ENCODE peak calls at places on chromosomes 13 and 19, in eight cellular contexts. R is uterus; T is neural progenitor cell; L is IMR-90; G is HFF-Myc; D is HAP-1; X is CD8-positive, alpha-beta memory T cell; P is HCT116. J is an unnamed sample.

GRCh38 chr19:47492571-47493377 is 8.8 kb upstream of the KPTN start:
- DNase-seq in R (no peak), T (no peak), L (no peak), G (no peak), D (no peak), X (no peak), P (no peak), J (no peak)

GRCh38 chr13:102035969-102036368 is 365.9 kb downstream of the FGF14 start:
- DNase-seq in R (no peak), T (no peak), L (no peak), G (no peak), D (no peak), X (no peak), P (no peak), J (no peak)

GRCh38 chr19:280541-281007 is 10.6 kb downstream of the PLPP2 start:
- DNase-seq in R (no peak), T (peak; percentile 86), L (no peak), G (no peak), D (no peak), X (no peak), P (no peak), J (no peak)

GRCh38 chr13:46685006-46685730 is 111.8 kb downstream of the ESD start:
- DNase-seq in R (no peak), T (no peak), L (no peak), G (no peak), D (no peak), X (no peak), P (no peak), J (no peak)

GRCh38 chr13:72680353-72680752 is 47.1 kb downstream of the MZT1 start:
- DNase-seq in R (no peak), T (no peak), L (no peak), G (no peak), D (no peak), X (no peak), P (no peak), J (no peak)

GRCh38 chr19:47865166-47865565 is 6.1 kb downstream of the TPRX2 start:
- DNase-seq in R (no peak), T (no peak), L (no peak), G (no peak), D (no peak), X (no peak), P (no peak), J (no peak)

GRCh38 chr13:86554066-86554465 is 754.8 kb upstream of the SLITRK6 start:
- DNase-seq in R (no peak), T (no peak), L (no peak), G (no peak), D (no peak), X (no peak), P (no peak), J (no peak)

GRCh38 chr19:6677495-6677894 is 7.5 kb upstream of the TNFSF14 start:
- DNase-seq in R (no peak), T (no peak), L (no peak), G (no peak), D (no peak), X (no peak), P (no peak), J (no peak)

GRCh38 chr13:32537580-32538233 is 888 bp downstream of the N4BP2L2 start:
- DNase-seq in R (peak; percentile 29), T (no peak), L (no peak), G (no peak), D (peak; percentile 36), X (peak; percentile 26), P (peak; percentile 6), J (peak; percentile 19)

GRCh38 chr13:22594041-22594440 is 586.7 kb upstream of the SGCG start:
- DNase-seq in R (no peak), T (no peak), L (no peak), G (no peak), D (no peak), X (no peak), P (no peak), J (no peak)

GRCh38 chr19:53775524-53775923 is 48.6 kb downstream of the NLRP12 start:
- DNase-seq in R (no peak), T (no peak), L (no peak), G (no peak), D (no peak), X (no peak), P (no peak), J (no peak)

GRCh38 chr19:11268783-11269267 is 6.5 kb upstream of the DOCK6 start:
- DNase-seq in R (peak; percentile 64), T (no peak), L (peak; percentile 84), G (peak; percentile 88), D (no peak), X (no peak), P (no peak), J (no peak)

GRCh38 chr19:12867120-12868099 is 13.8 kb downstream of the DNASE2 start:
- DNase-seq in R (peak; percentile 57), T (peak; percentile 93), L (peak; percentile 43), G (no peak), D (peak; percentile 40), X (peak; percentile 78), P (no peak), J (no peak)

GRCh38 chr19:12261554-12261953 is 33.1 kb downstream of the ZNF44 start:
- DNase-seq in R (no peak), T (no peak), L (no peak), G (no peak), D (no peak), X (no peak), P (no peak), J (no peak)

GRCh38 chr19:5628470-5628869 is 5.6 kb downstream of the SAFB start:
- DNase-seq in R (no peak), T (no peak), L (peak; percentile 64), G (no peak), D (no peak), X (no peak), P (no peak), J (no peak)

GRCh38 chr19:56597696-56598095 is 2.6 kb downstream of the ZNF71 start:
- DNase-seq in R (no peak), T (no peak), L (peak; percentile 27), G (no peak), D (no peak), X (no peak), P (no peak), J (no peak)

GRCh38 chr19:56595548-56595899 is 422 bp downstream of the ZNF71 start:
- DNase-seq in R (no peak), T (no peak), L (peak; percentile 9), G (no peak), D (no peak), X (no peak), P (no peak), J (peak; percentile 4)

GRCh38 chr19:56594783-56595547 is at the start of gene ZNF71:
- DNase-seq in R (peak; percentile 89), T (peak; percentile 95), L (peak; percentile 78), G (peak; percentile 39), D (peak; percentile 93), X (peak; percentile 85), P (no peak), J (peak; percentile 75)

GRCh38 chr19:56596676-56597075 is 1.6 kb downstream of the ZNF71 start:
- DNase-seq in R (no peak), T (no peak), L (no peak), G (no peak), D (no peak), X (no peak), P (no peak), J (no peak)

DNA sequence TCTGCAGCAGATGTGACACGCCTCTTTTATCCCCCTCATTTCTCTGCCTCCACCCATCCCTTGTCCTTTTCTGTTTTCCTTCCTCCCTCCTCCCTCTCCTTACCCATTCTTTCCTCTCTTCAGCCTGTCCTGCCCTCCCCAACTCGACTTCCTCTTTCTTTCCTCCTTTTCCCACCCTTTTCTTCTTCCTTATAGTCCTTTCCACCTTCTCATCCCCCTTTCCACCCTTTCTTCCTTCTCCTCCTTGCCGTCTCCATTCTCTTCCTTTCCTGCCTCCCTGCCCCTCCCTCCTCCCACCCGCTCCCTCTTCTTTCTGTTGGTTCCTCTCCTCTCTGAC is 688 bp upstream of the ZNF71 start:
- DNase-seq in R (no peak), T (no peak), L (no peak), G (no peak), D (no peak), X (no peak), P (no peak), J (no peak)
- H3K4me3 ChIP-seq in R (peak overlapping the region; percentile 82), T (peak overlapping the region; percentile 79), L (peak overlapping the region; percentile 96), G (no peak overlapping the region), D (no peak overlapping the region), X (peak overlapping the region; percentile 81), P (no peak overlapping the region), J (peak overlapping the region; percentile 97)

DNA sequence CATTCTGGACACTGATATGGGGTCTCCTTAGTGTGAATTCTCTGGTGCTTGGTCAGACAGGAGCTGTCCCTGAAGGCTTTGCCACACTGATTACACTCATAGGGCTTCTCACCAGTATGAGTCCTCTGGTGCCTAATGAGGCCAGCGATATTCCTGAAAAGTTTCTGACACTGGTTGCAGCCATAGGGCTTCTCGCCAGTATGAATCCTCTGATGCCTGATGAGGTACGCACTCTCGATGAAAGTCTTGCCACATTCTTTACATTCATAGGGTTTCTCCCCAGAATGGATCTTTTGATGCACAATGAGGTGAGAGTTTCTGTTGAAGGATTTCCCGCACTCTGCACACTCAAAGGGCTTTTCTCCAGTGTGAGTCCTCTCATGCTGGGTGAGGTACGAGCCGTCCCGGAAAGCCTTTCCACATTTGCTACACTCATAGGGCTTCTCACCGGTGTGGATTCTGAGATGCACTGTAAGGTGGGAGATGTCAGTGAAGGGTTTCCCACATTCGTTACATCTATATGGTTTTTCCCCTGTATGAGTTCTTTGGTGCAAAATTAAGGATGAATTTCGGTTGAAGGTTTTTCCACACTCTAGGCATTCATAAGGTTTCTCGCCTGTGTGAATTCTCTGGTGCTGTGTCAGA is 22.4 kb downstream of the ZNF329 start:
- DNase-seq in R (no peak), T (no peak), L (no peak), G (no peak), D (no peak), X (no peak), P (no peak), J (no peak)
- H3K4me3 ChIP-seq in R (no peak overlapping the region), T (peak overlapping the region; percentile 3), L (no peak overlapping the region), G (no peak overlapping the region), D (no peak overlapping the region), X (peak overlapping the region; percentile 35), P (no peak overlapping the region), J (no peak overlapping the region)

GRCh38 chr19:4059493-4059880 is 7.2 kb downstream of the ZBTB7A start:
- DNase-seq in R (no peak), T (no peak), L (no peak), G (no peak), D (no peak), X (no peak), P (no peak), J (no peak)
- H3K4me3 ChIP-seq in R (peak overlapping the region; percentile 27), T (no peak overlapping the region), L (no peak overlapping the region), G (peak overlapping the region; percentile 33), D (no peak overlapping the region), X (peak overlapping the region; percentile 6), P (peak overlapping the region; percentile 50), J (no peak overlapping the region)

DNA sequence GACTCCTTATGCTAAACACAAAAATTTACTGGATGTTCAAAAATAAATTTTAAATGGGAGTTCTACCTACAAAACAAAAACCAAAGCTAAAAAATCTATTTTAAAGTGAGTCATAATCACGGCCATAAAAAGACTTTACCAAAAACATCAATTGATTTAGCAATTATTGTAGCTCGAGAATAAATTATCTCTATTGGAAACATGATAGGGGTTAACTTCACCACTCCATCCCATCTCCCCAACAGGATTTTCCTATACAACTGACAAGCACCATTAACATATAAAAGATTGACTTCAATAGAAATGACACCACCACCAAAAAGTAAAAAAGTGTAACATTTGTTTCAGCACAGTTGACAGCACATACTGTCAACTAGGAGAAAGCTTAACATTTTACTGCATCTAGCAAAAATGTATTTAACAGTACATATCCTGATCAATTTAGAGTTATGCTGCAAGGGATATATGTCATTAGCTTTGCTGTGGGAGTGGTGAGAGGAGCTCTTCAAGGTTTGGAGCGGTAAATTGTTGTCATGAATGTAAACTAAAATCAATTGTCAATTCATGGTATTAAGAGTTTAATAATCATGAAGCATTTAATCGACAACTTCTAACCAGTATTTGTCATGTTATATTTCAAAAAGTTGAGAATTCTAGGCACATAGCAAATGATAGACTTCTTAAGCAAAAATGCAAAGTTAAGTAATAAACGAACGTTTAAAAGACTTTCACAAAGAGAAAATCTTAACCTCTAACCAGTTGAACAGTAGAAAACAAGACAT is 3.8 kb downstream of the UBL3 start:
- DNase-seq in R (no peak), T (no peak), L (no peak), G (no peak), D (no peak), X (no peak), P (no peak), J (no peak)
- H3K4me3 ChIP-seq in R (peak overlapping the region; percentile 72), T (peak overlapping the region; percentile 38), L (peak overlapping the region; percentile 82), G (peak overlapping the region; percentile 79), D (peak overlapping the region; percentile 78), X (peak overlapping the region; percentile 67), P (no peak overlapping the region), J (no peak overlapping the region)

J was measured in Jurkat, Clone E6-1.